ENCODE peak calls at places on chromosome 12, in six cellular contexts. J, I, R, A, E and S are unnamed samples.

GRCh38 chr12:20280515-20280914 is 87.8 kb upstream of the PDE3A start:
- DNase-seq in J (no peak), I (no peak), R (no peak), A (no peak), E (no peak), S (no peak)

GRCh38 chr12:98456583-98457573 is 58.5 kb upstream of the TMPO start:
- DNase-seq in J (peak; percentile 73), I (no peak), R (peak; percentile 66), A (peak; percentile 48), E (peak; percentile 31), S (peak; percentile 55)

GRCh38 chr12:108712164-108712924 is 19.0 kb downstream of the CORO1C start:
- DNase-seq in J (no peak), I (no peak), R (no peak), A (no peak), E (no peak), S (no peak)

GRCh38 chr12:27209257-27209910 is 34.7 kb upstream of the STK38L start:
- DNase-seq in J (no peak), I (no peak), R (no peak), A (no peak), E (no peak), S (no peak)

GRCh38 chr12:75703131-75703530 is 191.7 kb upstream of the KRR1 start:
- DNase-seq in J (no peak), I (no peak), R (no peak), A (no peak), E (no peak), S (no peak)

GRCh38 chr12:76942276-76942675 is 63.5 kb upstream of the CSRP2 start:
- DNase-seq in J (no peak), I (no peak), R (no peak), A (no peak), E (no peak), S (no peak)

GRCh38 chr12:88432536-88433462 is 147.5 kb downstream of the KITLG start:
- DNase-seq in J (no peak), I (peak; percentile 14), R (no peak), A (peak; percentile 8), E (no peak), S (no peak)

GRCh38 chr12:23770202-23770938 is 179.1 kb downstream of the SOX5 start:
- DNase-seq in J (no peak), I (no peak), R (no peak), A (no peak), E (no peak), S (no peak)

GRCh38 chr12:82359115-82359478 is 768 bp downstream of the METTL25 start:
- DNase-seq in J (no peak), I (no peak), R (peak; percentile 43), A (peak; percentile 11), E (no peak), S (no peak)

GRCh38 chr12:6916426-6917200 is 2.2 kb downstream of the ENO2 start:
- DNase-seq in J (peak; percentile 40), I (no peak), R (no peak), A (no peak), E (no peak), S (no peak)

GRCh38 chr12:112349440-112349839 is 32.8 kb downstream of the HECTD4 start:
- DNase-seq in J (no peak), I (no peak), R (no peak), A (no peak), E (no peak), S (no peak)

GRCh38 chr12:109714141-109714912 is 702 bp downstream of the FAM222A start:
- DNase-seq in J (peak; percentile 77), I (peak; percentile 31), R (peak; percentile 75), A (peak; percentile 72), E (peak; percentile 73), S (peak; percentile 82)

GRCh38 chr12:64412458-64412857 is 8.3 kb downstream of the XPOT start:
- DNase-seq in J (no peak), I (no peak), R (no peak), A (no peak), E (no peak), S (no peak)

GRCh38 chr12:80183939-80184338 is 84.6 kb downstream of the OTOGL start:
- DNase-seq in J (no peak), I (no peak), R (no peak), A (no peak), E (no peak), S (no peak)

GRCh38 chr12:46523446-46523845 is 150.9 kb upstream of the SLC38A2 start:
- DNase-seq in J (no peak), I (no peak), R (no peak), A (no peak), E (no peak), S (no peak)

GRCh38 chr12:51986834-51987233 is 19.9 kb upstream of the TAMALIN start:
- DNase-seq in J (no peak), I (no peak), R (no peak), A (no peak), E (no peak), S (no peak)

GRCh38 chr12:55717397-55718007 is 1.7 kb downstream of the BLOC1S1 start:
- DNase-seq in J (no peak), I (no peak), R (no peak), A (no peak), E (no peak), S (no peak)

GRCh38 chr12:113196996-113197395 is 11.5 kb downstream of the RITA1 start:
- DNase-seq in J (no peak), I (peak; percentile 87), R (no peak), A (no peak), E (peak; percentile 58), S (peak; percentile 85)

GRCh38 chr12:2853626-2854025 is 3.2 kb downstream of the TEX52 start:
- DNase-seq in J (peak; percentile 84), I (peak; percentile 82), R (peak; percentile 76), A (peak; percentile 85), E (peak; percentile 84), S (peak; percentile 84)

GRCh38 chr12:98646165-98646764 is 1.2 kb downstream of the APAF1 start:
- DNase-seq in J (no peak), I (no peak), R (no peak), A (no peak), E (no peak), S (no peak)

GRCh38 chr12:116881325-116881866 is at the start of gene HRK:
- DNase-seq in J (no peak), I (no peak), R (no peak), A (no peak), E (no peak), S (no peak)

GRCh38 chr12:12032260-12032761 is 38.4 kb upstream of the BCL2L14 start:
- DNase-seq in J (no peak), I (no peak), R (no peak), A (no peak), E (no peak), S (peak; percentile 70)

GRCh38 chr12:11553871-11554533 is 95.5 kb upstream of the ETV6 start:
- DNase-seq in J (no peak), I (peak; percentile 75), R (no peak), A (no peak), E (no peak), S (no peak)

GRCh38 chr12:107903377-107904061 is 129.0 kb downstream of the ASCL4 start:
- DNase-seq in J (peak; percentile 84), I (no peak), R (no peak), A (peak; percentile 61), E (peak; percentile 60), S (peak; percentile 72)

DNA sequence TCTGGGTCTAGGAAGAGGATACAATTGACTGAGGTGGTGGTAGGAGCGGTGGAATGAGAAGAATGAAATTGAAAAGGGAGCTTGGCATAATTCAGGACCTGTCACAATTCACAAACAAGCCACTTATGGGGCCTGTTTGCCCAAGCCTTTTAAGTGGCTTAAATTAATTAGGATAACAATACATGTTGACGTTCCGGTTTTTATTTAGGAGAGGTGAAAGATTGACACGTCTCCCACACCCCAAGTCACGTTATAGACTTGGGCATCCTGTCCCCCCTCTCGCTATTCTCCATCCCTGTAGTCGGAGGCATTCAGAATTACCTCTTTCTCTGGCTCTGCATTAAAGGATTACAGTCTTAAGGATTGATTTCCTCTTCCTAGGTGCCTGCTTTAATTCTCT is 954 bp upstream of the CALCOCO1 start:
- DNase-seq in J (no peak), I (no peak), R (no peak), A (no peak), E (no peak), S (no peak)
- H3K4me3 ChIP-seq in J (peak overlapping the region; percentile 75), I (no peak overlapping the region), R (peak overlapping the region; percentile 83), A (peak overlapping the region; percentile 71), E (peak overlapping the region; percentile 84), S (no peak overlapping the region)

GRCh38 chr12:14275886-14276285 is 89.6 kb upstream of the ATF7IP start:
- DNase-seq in J (no peak), I (no peak), R (no peak), A (no peak), E (no peak), S (no peak)
- H3K9me3 ChIP-seq in J (no peaks in the 10 kb centered on the region), I (peaks cover 3% of the 10 kb centered on the region), R (no peaks in the 10 kb centered on the region), A (no peaks in the 10 kb centered on the region), E (peaks cover 11% of the 10 kb centered on the region), S (no peaks in the 10 kb centered on the region)

GRCh38 chr12:124713041-124713435 is 145.6 kb upstream of the NCOR2 start:
- DNase-seq in J (peak; percentile 71), I (peak; percentile 78), R (peak; percentile 72), A (peak; percentile 63), E (peak; percentile 64), S (peak; percentile 68)

GRCh38 chr12:124716208-124717141 is 147.2 kb downstream of the SCARB1 start:
- DNase-seq in J (peak; percentile 92), I (no peak), R (no peak), A (no peak), E (no peak), S (no peak)

GRCh38 chr12:124709722-124710656 is 142.6 kb upstream of the NCOR2 start:
- DNase-seq in J (no peak), I (peak; percentile 31), R (no peak), A (no peak), E (no peak), S (no peak)

GRCh38 chr12:124715121-124715990 is 147.9 kb upstream of the NCOR2 start:
- DNase-seq in J (peak; percentile 59), I (no peak), R (no peak), A (no peak), E (no peak), S (no peak)

DNA sequence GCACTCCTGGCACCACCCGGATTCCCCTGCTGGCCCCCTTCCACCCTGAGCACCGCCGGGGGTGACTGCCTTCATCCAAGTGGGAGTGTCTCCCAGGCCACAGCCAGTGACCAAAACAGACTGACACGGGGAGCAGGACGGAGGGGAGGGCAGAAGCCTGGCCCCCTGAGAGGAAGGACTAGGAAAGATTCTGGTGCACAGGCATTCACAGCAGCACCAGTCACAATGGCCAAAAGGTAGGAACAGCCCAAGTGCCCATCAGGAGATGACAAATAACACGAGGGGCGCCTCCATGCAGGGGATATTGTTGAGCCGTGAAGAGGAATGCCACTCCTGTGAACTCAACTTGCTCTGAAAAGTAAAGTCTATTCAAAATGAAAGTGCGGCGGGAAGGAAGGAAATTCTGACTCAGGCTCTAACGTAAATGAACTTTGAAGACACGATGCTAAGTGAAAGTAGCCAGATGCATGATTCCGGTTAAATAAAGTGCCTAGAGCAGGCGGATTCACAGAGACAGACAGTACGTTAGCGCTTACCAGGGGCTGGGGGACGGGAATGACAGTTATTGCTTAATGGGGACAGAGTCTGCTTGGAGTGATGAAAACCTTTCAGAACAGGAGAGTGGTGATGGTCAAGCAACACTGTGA is 146.1 kb upstream of the NCOR2 start:
- DNase-seq in J (no peak), I (peak; percentile 69), R (no peak), A (no peak), E (no peak), S (peak; percentile 30)
- TF ChIP-seq CTCF in J (no peak), I (no peak), R (no peak), A (no peak), E (no peak), S (no peak)

DNA sequence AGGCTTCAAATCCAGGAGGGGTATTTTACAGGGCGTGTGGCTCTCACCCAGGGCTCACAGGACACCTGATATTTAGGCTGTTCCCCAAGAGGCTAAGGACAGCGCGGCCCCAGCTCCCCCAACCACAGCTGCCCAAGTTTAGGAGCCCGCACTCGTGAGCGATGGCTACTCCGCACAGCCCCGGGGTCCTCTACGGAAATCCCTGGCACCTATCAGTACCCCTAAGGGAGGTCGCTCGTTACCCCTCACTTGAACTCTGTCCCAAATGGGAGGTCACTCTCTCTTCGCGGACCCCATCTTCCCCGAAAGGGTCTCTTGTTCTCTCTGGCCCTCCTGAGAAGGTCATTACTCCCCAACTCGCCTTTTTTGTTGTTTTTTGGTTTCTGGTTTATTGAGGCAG is 708 bp upstream of the P2RX4 start:
- DNase-seq in J (no peak), I (no peak), R (peak; percentile 54), A (no peak), E (no peak), S (no peak)
- H3K4me3 ChIP-seq in J (peak overlapping the region; percentile 79), I (peak overlapping the region; percentile 93), R (no peak overlapping the region), A (peak overlapping the region; percentile 80), E (peak overlapping the region; percentile 83), S (peak overlapping the region; percentile 96)